ENCODE peak calls at places on chromosomes 6 and 20, in eight cellular contexts. L, E, I, S, C, N, H and R are unnamed samples.

GRCh38 chr20:50416930-50417329 is 93.3 kb upstream of the PTPN1 start:
- DNase-seq in L (no peak), E (no peak), I (no peak), S (no peak), C (no peak), N (no peak), H (no peak), R (no peak)

GRCh38 chr6:169172435-169172834 is 81.2 kb downstream of the THBS2 start:
- DNase-seq in L (peak), E (peak), I (no peak), S (no peak), C (no peak), N (no peak), H (no peak), R (peak)

GRCh38 chr6:110325197-110325596 is 33.0 kb downstream of the METTL24 start:
- DNase-seq in L (no peak), E (peak), I (no peak), S (no peak), C (peak), N (peak), H (no peak), R (peak)

GRCh38 chr6:26105842-26106241 is 18.6 kb downstream of the HFE start:
- DNase-seq in L (no peak), E (no peak), I (no peak), S (no peak), C (no peak), N (no peak), H (no peak), R (no peak)

GRCh38 chr6:169411296-169411695 is 157.7 kb upstream of the THBS2 start:
- DNase-seq in L (no peak), E (no peak), I (no peak), S (no peak), C (no peak), N (no peak), H (no peak), R (no peak)

GRCh38 chr20:43959079-43959919 is 44.6 kb downstream of the TOX2 start:
- DNase-seq in L (peak), E (peak), I (no peak), S (no peak), C (peak), N (peak), H (no peak), R (no peak)

GRCh38 chr6:158219229-158219628 is 51.1 kb downstream of the GTF2H5 start:
- DNase-seq in L (no peak), E (peak), I (no peak), S (no peak), C (no peak), N (peak), H (no peak), R (peak)

GRCh38 chr20:9515761-9516657 is 1.6 kb downstream of the LAMP5 start:
- DNase-seq in L (no peak), E (no peak), I (no peak), S (no peak), C (no peak), N (no peak), H (peak), R (no peak)

GRCh38 chr6:45300776-45301175 is 27.4 kb upstream of the RUNX2 start:
- DNase-seq in L (no peak), E (no peak), I (no peak), S (no peak), C (no peak), N (no peak), H (no peak), R (no peak)

GRCh38 chr20:50729925-50730764 is 1.2 kb upstream of the PARD6B start:
- DNase-seq in L (peak), E (peak), I (no peak), S (no peak), C (no peak), N (peak), H (no peak), R (no peak)

GRCh38 chr20:38171301-38172010 is 6.4 kb upstream of the TGM2 start:
- DNase-seq in L (peak), E (peak), I (no peak), S (no peak), C (no peak), N (no peak), H (no peak), R (no peak)

GRCh38 chr6:147909645-147910044 is 401.2 kb downstream of the SAMD5 start:
- DNase-seq in L (no peak), E (peak), I (no peak), S (no peak), C (no peak), N (no peak), H (no peak), R (no peak)

GRCh38 chr6:169073311-169073710 is 180.3 kb downstream of the THBS2 start:
- DNase-seq in L (no peak), E (peak), I (no peak), S (no peak), C (no peak), N (no peak), H (no peak), R (peak)

GRCh38 chr20:52954849-52955248 is 17.3 kb upstream of the TSHZ2 start:
- DNase-seq in L (no peak), E (no peak), I (no peak), S (no peak), C (no peak), N (no peak), H (no peak), R (no peak)

GRCh38 chr6:54377776-54378175 is 69.5 kb downstream of the TINAG start:
- DNase-seq in L (no peak), E (peak), I (no peak), S (no peak), C (no peak), N (no peak), H (no peak), R (no peak)

GRCh38 chr6:16345449-16346330 is 107.3 kb downstream of the GMPR start:
- DNase-seq in L (no peak), E (peak), I (no peak), S (no peak), C (peak), N (no peak), H (no peak), R (peak)

GRCh38 chr6:168252267-168252666 is 67.3 kb downstream of the DACT2 start:
- DNase-seq in L (no peak), E (no peak), I (no peak), S (no peak), C (no peak), N (no peak), H (no peak), R (no peak)

GRCh38 chr6:128519132-128519930 is 1.1 kb downstream of the PTPRK start:
- DNase-seq in L (no peak), E (peak), I (peak), S (peak), C (peak), N (peak), H (no peak), R (no peak)

GRCh38 chr6:98845201-98846020 is 11.0 kb downstream of the POU3F2 start:
- DNase-seq in L (peak), E (peak), I (peak), S (peak), C (peak), N (peak), H (peak), R (peak)

GRCh38 chr20:24766143-24766527 is 182.9 kb upstream of the CST7 start:
- DNase-seq in L (no peak), E (no peak), I (no peak), S (no peak), C (no peak), N (no peak), H (no peak), R (no peak)

GRCh38 chr6:17842014-17842776 is 135.5 kb upstream of the NUP153 start:
- DNase-seq in L (no peak), E (no peak), I (no peak), S (no peak), C (no peak), N (no peak), H (no peak), R (no peak)

GRCh38 chr6:112087916-112088315 is 525 bp downstream of the FAM229B start:
- DNase-seq in L (no peak), E (no peak), I (no peak), S (no peak), C (no peak), N (no peak), H (no peak), R (no peak)

GRCh38 chr20:53872561-53873248 is 197.7 kb downstream of the BCAS1 start:
- DNase-seq in L (no peak), E (no peak), I (no peak), S (peak), C (no peak), N (no peak), H (no peak), R (no peak)

GRCh38 chr6:10411915-10412164 is 3.0 kb downstream of the TFAP2A start:
- DNase-seq in L (peak), E (no peak), I (no peak), S (no peak), C (no peak), N (no peak), H (no peak), R (no peak)

GRCh38 chr6:79040083-79040482 is 38.0 kb downstream of the PHIP start:
- DNase-seq in L (no peak), E (peak), I (no peak), S (no peak), C (no peak), N (no peak), H (no peak), R (no peak)

GRCh38 chr6:163122365-163122764 is 292.2 kb upstream of the QKI start:
- DNase-seq in L (no peak), E (no peak), I (no peak), S (no peak), C (no peak), N (no peak), H (peak), R (no peak)

GRCh38 chr6:104943781-104944180 is 13.1 kb upstream of the LIN28B start:
- DNase-seq in L (no peak), E (peak), I (no peak), S (no peak), C (peak), N (no peak), H (no peak), R (no peak)

GRCh38 chr6:20600831-20601230 is 66.6 kb downstream of the CDKAL1 start:
- DNase-seq in L (no peak), E (no peak), I (no peak), S (no peak), C (no peak), N (no peak), H (no peak), R (no peak)

GRCh38 chr6:153231048-153231635 is 100.1 kb upstream of the RGS17 start:
- DNase-seq in L (no peak), E (peak), I (no peak), S (no peak), C (no peak), N (peak), H (peak), R (no peak)

GRCh38 chr6:30007132-30007764 is 53.8 kb upstream of the POLR1H start:
- DNase-seq in L (no peak), E (no peak), I (no peak), S (no peak), C (no peak), N (peak), H (no peak), R (no peak)

GRCh38 chr20:43857127-43857526 is 57.5 kb upstream of the TOX2 start:
- DNase-seq in L (no peak), E (no peak), I (no peak), S (no peak), C (no peak), N (no peak), H (no peak), R (no peak)

GRCh38 chr6:144811140-144811539 is 526.0 kb downstream of the UTRN start:
- DNase-seq in L (no peak), E (peak), I (no peak), S (no peak), C (no peak), N (no peak), H (no peak), R (no peak)

GRCh38 chr20:44154521-44155001 is 32.4 kb downstream of the JPH2 start:
- DNase-seq in L (no peak), E (no peak), I (no peak), S (no peak), C (no peak), N (no peak), H (no peak), R (no peak)

GRCh38 chr6:134174790-134175531 is 122.5 kb upstream of the SLC2A12 start:
- DNase-seq in L (peak), E (peak), I (peak), S (peak), C (peak), N (peak), H (peak), R (peak)

GRCh38 chr6:137496909-137497721 is 2.9 kb upstream of the OLIG3 start:
- DNase-seq in L (no peak), E (no peak), I (no peak), S (no peak), C (no peak), N (no peak), H (no peak), R (no peak)